ENCODE peak calls at places on chromosomes 16 and 17, in eight cellular contexts. I is uterus, Y is ovary, J is heart left ventricle, T is prostate gland, U is NB4, G is A549, N is GM12878. L is an unnamed sample.

GRCh38 chr16:48870141-48870540 is 260.2 kb upstream of the N4BP1 start:
- DNase-seq in I (no peak), Y (no peak), J (no peak), T (no peak), U (no peak), G (no peak), N (no peak), L (no peak)

GRCh38 chr17:28282596-28282995 is 36.4 kb upstream of the TMEM97 start:
- DNase-seq in I (no peak), Y (no peak), J (no peak), T (no peak), U (no peak), G (no peak), N (no peak), L (no peak)

GRCh38 chr16:58107228-58107627 is 22.0 kb downstream of the CFAP20 start:
- DNase-seq in I (no peak), Y (no peak), J (no peak), T (no peak), U (no peak), G (no peak), N (no peak), L (no peak)

GRCh38 chr17:77214743-77215142 is 74.0 kb downstream of the SEC14L1 start:
- DNase-seq in I (no peak), Y (no peak), J (peak), T (no peak), U (peak), G (peak), N (no peak), L (no peak)

GRCh38 chr16:87723224-87723619 is 42.6 kb downstream of the KLHDC4 start:
- DNase-seq in I (no peak), Y (no peak), J (peak), T (no peak), U (no peak), G (no peak), N (peak), L (peak)

GRCh38 chr17:80761421-80761871 is 216.8 kb downstream of the RPTOR start:
- DNase-seq in I (no peak), Y (no peak), J (no peak), T (no peak), U (no peak), G (peak), N (no peak), L (peak)

GRCh38 chr17:29059281-29059680 is 16.3 kb downstream of the PIPOX start:
- DNase-seq in I (no peak), Y (no peak), J (no peak), T (no peak), U (no peak), G (peak), N (no peak), L (no peak)

GRCh38 chr16:81797443-81797842 is 18.4 kb downstream of the PLCG2 start:
- DNase-seq in I (no peak), Y (no peak), J (peak), T (no peak), U (peak), G (no peak), N (peak), L (no peak)

GRCh38 chr17:73436966-73437365 is 125.2 kb upstream of the CDC42EP4 start:
- DNase-seq in I (no peak), Y (no peak), J (no peak), T (no peak), U (no peak), G (no peak), N (no peak), L (no peak)

GRCh38 chr16:72744064-72744793 is 303.7 kb downstream of the ZFHX3 start:
- DNase-seq in I (no peak), Y (no peak), J (no peak), T (no peak), U (no peak), G (no peak), N (no peak), L (no peak)

GRCh38 chr16:58194790-58195189 is 3.1 kb downstream of the CSNK2A2 start:
- DNase-seq in I (no peak), Y (no peak), J (no peak), T (no peak), U (no peak), G (no peak), N (no peak), L (no peak)

GRCh38 chr17:1039511-1040215 is 42.7 kb downstream of the TIMM22 start:
- DNase-seq in I (peak), Y (peak), J (peak), T (peak), U (peak), G (no peak), N (no peak), L (no peak)

GRCh38 chr16:12231666-12232065 is 255.1 kb downstream of the SNX29 start:
- DNase-seq in I (no peak), Y (no peak), J (no peak), T (no peak), U (no peak), G (no peak), N (no peak), L (peak)

GRCh38 chr16:49712106-49712505 is 143.8 kb downstream of the ZNF423 start:
- DNase-seq in I (no peak), Y (no peak), J (no peak), T (no peak), U (no peak), G (no peak), N (no peak), L (no peak)

GRCh38 chr16:31050280-31051030 is 17.1 kb downstream of the STX4 start:
- DNase-seq in I (no peak), Y (no peak), J (no peak), T (no peak), U (no peak), G (no peak), N (no peak), L (no peak)

GRCh38 chr16:31055613-31056012 is 18.4 kb downstream of the ZNF668 start:
- DNase-seq in I (no peak), Y (no peak), J (no peak), T (no peak), U (no peak), G (no peak), N (no peak), L (no peak)

DNA sequence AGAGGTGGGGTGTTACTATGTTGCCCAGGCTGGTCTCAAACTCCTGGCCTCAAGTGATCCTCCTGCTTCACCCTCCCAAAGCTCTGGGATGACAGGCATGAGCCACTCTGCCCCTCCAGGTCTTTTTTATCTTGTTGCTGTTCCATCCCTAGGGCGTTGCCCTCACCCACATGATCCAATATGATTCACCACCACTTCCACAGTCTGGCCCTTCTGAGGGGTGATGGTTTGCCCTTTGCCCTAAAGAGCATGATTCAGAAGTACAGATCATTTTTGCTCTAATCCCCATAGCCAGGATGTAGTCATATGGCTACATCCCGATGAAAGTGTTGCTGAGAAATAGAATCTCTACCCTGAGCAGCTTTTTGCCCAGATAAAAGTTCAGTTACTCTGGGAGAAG is 18.8 kb downstream of the STX4 start:
- DNase-seq in I (no peak), Y (no peak), J (no peak), T (no peak), U (peak), G (peak), N (no peak), L (peak)
- TF ChIP-seq POLR2A in I (no peak), Y (no peak), J (no peak), T (no peak), U (no peak), G (no peak), N (no peak), L (no peak)

DNA sequence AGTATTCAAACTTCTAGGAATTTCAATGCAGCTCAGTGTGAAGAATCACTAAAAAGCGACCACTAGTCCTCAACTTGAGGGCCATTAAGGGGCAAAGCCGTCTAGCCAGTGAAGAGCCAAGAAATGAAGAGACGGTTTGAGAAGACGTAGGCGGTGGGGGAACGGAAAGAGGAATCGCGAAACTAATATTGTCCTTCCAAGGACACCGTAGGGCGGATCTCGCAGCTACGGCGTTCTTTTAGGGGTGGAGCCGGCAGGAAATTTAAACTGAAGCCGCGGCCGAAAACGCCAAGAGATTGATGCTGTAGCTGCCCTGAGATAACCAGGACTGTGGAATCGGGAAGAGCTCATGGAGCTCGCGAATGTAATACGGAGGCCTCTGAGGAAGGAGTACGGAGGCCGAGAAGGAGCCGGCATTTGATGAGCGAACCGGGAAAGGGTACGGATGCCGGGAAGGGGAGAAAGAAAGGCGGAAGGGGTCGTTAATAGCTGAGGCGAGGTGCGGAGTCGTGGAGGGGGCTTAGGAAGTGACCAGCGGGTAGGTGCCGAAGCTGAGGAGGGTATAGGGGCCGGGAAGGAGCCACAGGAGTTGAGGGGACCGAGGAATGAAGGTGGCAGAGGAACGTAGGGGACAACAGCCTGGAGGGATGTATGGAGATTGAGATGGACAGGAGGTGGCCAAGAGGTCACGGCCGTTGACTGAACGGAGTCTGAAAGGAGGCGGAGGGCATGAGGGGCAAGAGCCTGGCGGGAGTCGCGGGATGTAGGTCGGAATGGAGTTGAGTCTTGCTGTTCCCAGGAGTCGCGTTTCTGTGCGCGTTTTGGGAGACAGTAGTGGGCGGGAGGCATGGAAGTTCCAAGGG is at the start of gene DBF4B:
- DNase-seq in I (peak), Y (peak), J (peak), T (peak), U (peak), G (peak), N (peak), L (peak)
- TF ChIP-seq POLR2A in I (peak), Y (peak), J (peak), T (peak), U (peak), G (peak), N (peak), L (peak)

GRCh38 chr16:78325532-78325931 is 226.1 kb downstream of the WWOX start:
- DNase-seq in I (no peak), Y (no peak), J (no peak), T (no peak), U (no peak), G (no peak), N (no peak), L (no peak)
- TF ChIP-seq POLR2A in I (no peak), Y (no peak), J (no peak), T (no peak), U (no peak), G (no peak), N (no peak), L (no peak)

GRCh38 chr16:31354394-31355291 is at the start of gene ITGAX:
- DNase-seq in I (peak), Y (no peak), J (peak), T (no peak), U (peak), G (peak), N (peak), L (peak)
- TF ChIP-seq POLR2A in I (no peak), Y (no peak), J (no peak), T (peak), U (no peak), G (no peak), N (peak), L (peak)

GRCh38 chr16:66082424-66082823 is 284.1 kb upstream of the CDH5 start:
- DNase-seq in I (no peak), Y (no peak), J (no peak), T (no peak), U (no peak), G (no peak), N (no peak), L (no peak)

GRCh38 chr16:66079671-66080070 is 286.8 kb upstream of the CDH5 start:
- DNase-seq in I (no peak), Y (no peak), J (no peak), T (no peak), U (no peak), G (no peak), N (no peak), L (no peak)

GRCh38 chr16:66084306-66084705 is 282.2 kb upstream of the CDH5 start:
- DNase-seq in I (no peak), Y (no peak), J (no peak), T (no peak), U (no peak), G (no peak), N (no peak), L (no peak)

GRCh38 chr16:66085651-66086050 is 280.8 kb upstream of the CDH5 start:
- DNase-seq in I (no peak), Y (no peak), J (no peak), T (no peak), U (no peak), G (no peak), N (no peak), L (no peak)

DNA sequence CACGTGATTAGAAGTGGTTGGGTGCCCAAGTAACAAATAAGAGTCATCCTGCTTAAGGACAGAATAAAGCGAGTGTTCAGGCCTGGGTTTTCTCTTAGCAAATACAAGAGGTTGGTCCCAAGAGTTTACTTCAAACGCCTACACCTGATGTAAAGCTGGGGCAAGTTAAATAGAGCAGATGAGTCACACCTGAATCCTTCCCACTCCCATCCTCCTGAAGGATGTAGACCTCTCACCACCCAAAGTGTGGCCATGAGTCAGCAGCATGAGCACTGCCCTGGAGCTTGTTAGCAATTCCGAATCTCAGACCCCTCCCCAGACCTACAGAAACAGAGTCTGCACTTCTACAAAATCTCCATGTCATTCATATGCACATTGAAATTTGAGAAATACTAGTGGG is 284.5 kb upstream of the CDH5 start:
- DNase-seq in I (no peak), Y (no peak), J (no peak), T (no peak), U (no peak), G (peak), N (no peak), L (no peak)
- TF ChIP-seq POLR2A in I (no peak), Y (no peak), J (no peak), T (no peak), U (no peak), G (no peak), N (no peak), L (no peak)

GRCh38 chr17:7258731-7259554 is 3.3 kb downstream of the CLDN7 start:
- DNase-seq in I (no peak), Y (no peak), J (no peak), T (peak), U (peak), G (no peak), N (no peak), L (no peak)
- TF ChIP-seq POLR2A in I (no peak), Y (no peak), J (no peak), T (peak), U (no peak), G (no peak), N (no peak), L (no peak)

DNA sequence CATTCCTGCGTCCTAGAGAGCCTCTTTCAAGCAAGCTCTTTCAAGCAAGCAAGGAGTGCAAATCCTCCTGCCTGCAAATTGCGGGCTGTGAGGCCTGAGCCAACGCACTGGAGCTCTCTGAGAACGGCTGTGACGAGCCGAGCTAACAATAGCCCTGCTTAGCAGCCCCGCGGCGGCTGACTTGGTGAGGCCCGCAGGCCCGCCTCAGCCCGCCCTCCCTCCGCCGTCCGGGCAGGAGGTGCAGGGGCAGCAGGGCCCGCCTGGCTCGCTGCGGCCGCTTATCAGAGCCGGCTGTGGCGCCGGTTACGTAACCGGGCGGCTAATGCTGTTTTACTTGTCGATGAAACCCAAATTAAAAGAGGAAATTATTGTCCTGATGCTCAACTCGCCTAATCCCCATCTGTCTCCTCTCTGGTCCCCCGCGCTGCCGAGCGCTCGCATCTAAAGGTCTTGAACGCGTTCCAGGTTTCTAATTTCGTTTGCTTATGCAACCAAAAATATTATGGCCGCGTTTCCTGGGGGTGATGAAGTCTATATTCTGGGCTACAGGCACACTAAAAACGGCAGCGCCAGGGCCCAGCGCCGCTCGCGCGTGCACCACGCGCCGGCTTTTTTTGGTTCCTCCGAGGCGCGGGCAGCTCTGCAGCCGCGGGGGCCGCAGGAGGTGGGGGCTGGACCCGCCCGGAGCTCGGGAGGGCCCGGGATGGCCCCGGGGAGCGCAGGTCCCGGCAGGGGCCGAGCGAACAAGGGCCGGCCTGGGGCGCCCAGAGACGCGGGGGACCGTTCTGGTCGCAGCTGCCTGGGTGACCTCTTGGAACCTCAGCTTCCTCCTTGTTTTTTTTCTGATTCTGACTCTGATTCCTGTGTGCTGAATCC is 65.1 kb upstream of the TOB1 start:
- DNase-seq in I (peak), Y (peak), J (peak), T (peak), U (peak), G (no peak), N (no peak), L (peak)
- TF ChIP-seq POLR2A in I (peak), Y (peak), J (peak), T (no peak), U (no peak), G (peak), N (no peak), L (peak)

DNA sequence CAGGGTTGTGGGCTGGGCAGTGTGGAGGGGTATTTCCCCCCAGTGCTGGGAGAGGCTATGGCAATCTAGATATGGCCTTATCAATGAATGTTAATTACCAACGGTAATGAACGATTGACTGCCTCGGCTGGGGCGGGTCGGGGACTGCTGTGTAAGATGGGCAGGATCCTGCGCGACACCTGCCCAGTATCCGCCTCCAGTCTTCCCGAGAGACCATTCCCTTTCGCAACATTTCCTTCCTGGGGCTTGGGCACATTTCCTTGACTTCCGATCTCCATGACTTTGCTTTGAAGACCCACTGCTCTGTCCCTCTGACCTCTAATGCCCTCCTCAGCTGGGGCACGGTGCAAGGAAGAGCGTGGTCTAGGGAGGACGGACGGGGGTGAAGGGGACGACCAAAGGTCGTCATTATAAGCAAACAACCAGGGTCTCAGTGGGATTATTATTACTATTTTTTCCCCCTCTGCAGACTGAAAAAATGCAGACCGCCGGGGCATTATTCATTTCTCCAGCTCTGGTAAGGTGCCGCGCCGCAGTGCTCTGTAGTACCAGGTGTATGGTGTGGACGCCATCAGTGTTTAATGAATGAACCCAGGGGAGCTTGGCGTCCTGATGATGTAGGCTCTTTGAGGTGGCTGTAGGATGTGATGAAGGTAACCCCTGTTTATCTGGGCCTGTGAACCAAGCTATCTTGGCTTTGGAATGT is 506 bp downstream of the ATP5MC1 start:
- DNase-seq in I (no peak), Y (no peak), J (no peak), T (no peak), U (peak), G (no peak), N (no peak), L (no peak)
- TF ChIP-seq POLR2A in I (no peak), Y (no peak), J (no peak), T (no peak), U (no peak), G (no peak), N (no peak), L (no peak)

GRCh38 chr17:31579265-31579664 is 187.8 kb downstream of the RAB11FIP4 start:
- DNase-seq in I (peak), Y (no peak), J (no peak), T (no peak), U (peak), G (no peak), N (no peak), L (no peak)

GRCh38 chr17:31581491-31581890 is 190.0 kb downstream of the RAB11FIP4 start:
- DNase-seq in I (no peak), Y (peak), J (no peak), T (no peak), U (peak), G (no peak), N (no peak), L (no peak)

GRCh38 chr17:31581022-31581483 is 189.6 kb downstream of the RAB11FIP4 start:
- DNase-seq in I (peak), Y (peak), J (peak), T (peak), U (no peak), G (no peak), N (no peak), L (peak)

GRCh38 chr17:31582151-31582907 is 190.9 kb downstream of the RAB11FIP4 start:
- DNase-seq in I (peak), Y (peak), J (peak), T (no peak), U (peak), G (no peak), N (peak), L (no peak)

DNA sequence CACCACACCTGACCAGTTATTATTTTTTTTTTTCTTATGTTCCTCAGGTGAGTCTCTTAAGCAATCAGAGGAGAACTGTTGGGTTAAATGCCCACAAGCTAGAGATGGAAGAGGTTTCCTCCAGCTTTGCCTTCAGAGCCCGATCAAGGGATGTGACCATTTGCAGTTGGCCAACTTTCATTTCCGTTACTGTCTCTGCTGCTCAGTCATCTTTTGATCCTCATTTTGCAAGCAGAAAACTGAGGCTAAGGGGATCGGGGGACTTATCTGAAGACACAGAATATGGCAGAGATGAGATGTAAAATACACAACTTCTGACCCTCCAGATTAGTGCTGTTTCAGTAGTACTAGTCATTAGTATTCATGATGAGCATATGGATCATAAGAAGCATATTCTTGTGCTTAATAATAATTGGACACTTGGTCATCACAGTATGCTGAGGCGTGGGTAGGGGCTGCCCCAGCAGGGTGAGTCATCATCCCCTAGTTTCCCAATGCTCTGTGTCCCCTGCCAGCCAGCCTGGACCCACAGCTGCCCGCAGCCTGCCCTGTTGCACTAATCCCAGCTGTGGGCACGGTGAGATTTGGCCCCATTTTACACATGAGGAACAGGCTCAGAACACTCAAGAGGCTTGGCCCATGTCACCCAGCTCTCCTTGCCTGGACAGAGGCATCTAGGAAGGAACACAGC is 189.0 kb downstream of the RAB11FIP4 start:
- DNase-seq in I (peak), Y (peak), J (peak), T (no peak), U (peak), G (no peak), N (no peak), L (peak)
- TF ChIP-seq POLR2A in I (no peak), Y (no peak), J (no peak), T (no peak), U (peak), G (no peak), N (no peak), L (no peak)